ENCODE peak calls at places on chromosomes 12 and 14, in four cellular contexts. V is ovary, A is trophoblast cell, M is HT1080. S is an unnamed sample.
A peak's percentile ranks its signal among the peaks of the same experiment; 100 is the strongest.

GRCh38 chr12:117686911-117687377 is 281.8 kb downstream of the KSR2 start:
- DNase-seq in V (no peak), A (no peak), M (peak; percentile 74), S (peak; percentile 23)

GRCh38 chr12:54060975-54061778 is 7.5 kb downstream of the HOXC4 start:
- DNase-seq in V (no peak), A (peak; percentile 64), M (no peak), S (no peak)

GRCh38 chr12:70466753-70467152 is 100.7 kb downstream of the KCNMB4 start:
- DNase-seq in V (no peak), A (no peak), M (no peak), S (no peak)

GRCh38 chr14:50085570-50086315 is 30.6 kb downstream of the VCPKMT start:
- DNase-seq in V (no peak), A (no peak), M (peak; percentile 88), S (no peak)

GRCh38 chr12:116697305-116698130 is 40.4 kb downstream of the SPRING1 start:
- DNase-seq in V (no peak), A (peak; percentile 31), M (peak; percentile 21), S (peak; percentile 67)

GRCh38 chr12:68808388-68809189 is 612 bp downstream of the MDM2 start:
- DNase-seq in V (peak; percentile 80), A (peak; percentile 98), M (peak; percentile 92), S (peak; percentile 86)

GRCh38 chr14:50532502-50533313 is at the start of gene MAP4K5:
- DNase-seq in V (peak; percentile 93), A (peak; percentile 91), M (peak; percentile 89), S (peak; percentile 96)

GRCh38 chr12:14777271-14777670 is 26.0 kb downstream of the WBP11 start:
- DNase-seq in V (no peak), A (peak; percentile 38), M (peak; percentile 23), S (peak; percentile 58)